ENCODE peak calls at places on chromosomes 5 and 9, in five cellular contexts. P, L, U, O and D are unnamed samples.

GRCh38 chr9:14198544-14199510 is 115.1 kb downstream of the NFIB start:
- DNase-seq in O (no peak), P (peak; percentile 73), L (no peak), U (peak; percentile 74), D (no peak)

GRCh38 chr9:107480386-107480789 is 9.2 kb downstream of the KLF4 start:
- DNase-seq in L (peak; percentile 19), U (no peak), P (no peak), O (no peak), D (no peak)

GRCh38 chr5:32828492-32828891 is 117.4 kb downstream of the NPR3 start:
- DNase-seq in P (no peak), O (no peak), L (peak; percentile 16), U (no peak), D (no peak)

GRCh38 chr5:96807099-96807654 is 568 bp downstream of the ERAP1 start:
- DNase-seq in L (peak; percentile 86), O (peak; percentile 74), U (peak; percentile 86), P (peak; percentile 84), D (no peak)

GRCh38 chr9:86341007-86341491 is 13.2 kb downstream of the TUT7 start:
- DNase-seq in P (no peak), O (no peak), U (no peak), L (peak; percentile 62), D (no peak)

GRCh38 chr9:98837516-98837915 is 30.0 kb downstream of the GALNT12 start:
- DNase-seq in O (no peak), P (no peak), U (no peak), L (no peak), D (no peak)

GRCh38 chr9:98231770-98232478 is 23.5 kb downstream of the TBC1D2 start:
- DNase-seq in O (no peak), U (no peak), L (peak; percentile 61), P (no peak), D (no peak)

GRCh38 chr9:94086961-94087360 is 2.7 kb downstream of the PTPDC1 start:
- DNase-seq in U (no peak), O (no peak), L (no peak), P (no peak), D (no peak)

GRCh38 chr9:98742325-98743280 is 33.9 kb upstream of the GABBR2 start:
- DNase-seq in P (no peak), U (no peak), O (no peak), L (peak; percentile 69), D (no peak)

GRCh38 chr5:39547548-39548154 is 122.9 kb upstream of the DAB2 start:
- DNase-seq in O (no peak), U (peak; percentile 62), L (peak; percentile 92), P (peak; percentile 70), D (no peak)

GRCh38 chr5:64347308-64347707 is 158.5 kb upstream of the RGS7BP start:
- DNase-seq in U (no peak), O (no peak), L (peak; percentile 43), P (no peak), D (no peak)

GRCh38 chr9:10700266-10700665 is 87.5 kb upstream of the PTPRD start:
- DNase-seq in L (no peak), O (no peak), U (no peak), P (no peak), D (no peak)

GRCh38 chr5:7410936-7411511 is 15.1 kb downstream of the ADCY2 start:
- DNase-seq in U (no peak), P (no peak), O (no peak), L (no peak), D (no peak)

GRCh38 chr9:97911970-97912369 is 10.3 kb downstream of the TRMO start:
- DNase-seq in P (no peak), U (no peak), L (no peak), O (no peak), D (no peak)

GRCh38 chr9:36174271-36174670 is 5.1 kb downstream of the CCIN start:
- DNase-seq in P (no peak), U (no peak), O (no peak), L (no peak), D (no peak)

GRCh38 chr5:56507348-56507930 is 274.3 kb upstream of the ANKRD55 start:
- DNase-seq in U (no peak), L (no peak), P (no peak), O (no peak), D (no peak)

GRCh38 chr5:119032653-119033052 is 38.2 kb upstream of the DMXL1 start:
- DNase-seq in P (no peak), L (no peak), U (no peak), O (no peak), D (no peak)

GRCh38 chr5:33612386-33612785 is 171.6 kb downstream of the TARS1 start:
- DNase-seq in P (no peak), U (no peak), L (peak; percentile 81), O (no peak), D (no peak)

GRCh38 chr5:89451263-89451662 is 568.3 kb upstream of the MEF2C start:
- DNase-seq in L (no peak), P (no peak), O (no peak), U (no peak), D (no peak)

GRCh38 chr5:176387384-176387925 is 943 bp downstream of the NOP16 start:
- DNase-seq in L (no peak), U (no peak), O (no peak), P (no peak), D (no peak)
- TF ChIP-seq CTCF in L (no peak), U (no peak), O (no peak), P (no peak), D (no peak)

GRCh38 chr9:21967169-21967568 is 27.0 kb downstream of the CDKN2A start:
- DNase-seq in P (no peak), U (no peak), L (no peak), O (no peak), D (no peak)

GRCh38 chr9:21967707-21968106 is 26.5 kb downstream of the CDKN2A start:
- DNase-seq in U (no peak), P (no peak), L (no peak), O (no peak), D (no peak)

GRCh38 chr9:21966140-21966851 is 27.9 kb downstream of the CDKN2A start:
- DNase-seq in O (no peak), L (no peak), P (no peak), U (no peak), D (no peak)

GRCh38 chr9:21964925-21965385 is 29.2 kb downstream of the CDKN2A start:
- DNase-seq in U (no peak), L (peak; percentile 13), P (no peak), O (no peak), D (no peak)

DNA sequence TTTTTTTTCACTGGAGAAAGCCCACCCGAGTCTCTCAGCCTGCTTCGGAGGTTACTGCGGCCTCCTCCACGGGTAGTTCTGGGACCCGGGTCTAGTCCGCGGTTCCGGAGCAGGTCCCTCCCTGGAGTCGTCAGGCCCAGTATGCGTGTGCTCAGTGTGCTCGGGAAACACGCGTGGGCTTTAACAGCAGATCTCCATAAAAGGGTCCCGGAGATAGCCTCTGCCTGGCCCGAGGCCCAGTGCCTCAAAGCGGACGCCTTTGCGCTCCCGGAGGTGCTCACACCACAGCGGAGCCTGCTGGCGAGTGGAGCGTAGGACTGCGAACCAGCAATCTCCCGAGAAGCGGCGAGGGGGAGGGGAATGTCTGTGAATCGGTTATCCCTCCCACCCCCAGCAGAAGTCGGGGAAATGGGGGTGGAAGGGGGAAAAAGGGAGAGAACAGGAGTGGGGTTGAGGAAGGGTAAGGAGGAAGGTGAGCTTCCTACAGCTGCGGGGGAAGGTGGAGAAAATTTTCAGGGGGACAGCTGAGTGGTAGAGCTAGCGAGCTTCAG is 28.7 kb downstream of the CDKN2A start:
- DNase-seq in P (no peak), O (no peak), L (peak; percentile 60), U (no peak), D (no peak)
- H3K27me3 ChIP-seq in P (peaks cover 53% of the 10 kb centered on the region), O (peaks cover 72% of the 10 kb centered on the region), L (no peaks in the 10 kb centered on the region), U (peaks cover 71% of the 10 kb centered on the region), D (peaks cover 44% of the 10 kb centered on the region)

GRCh38 chr5:149284501-149284900 is 12.8 kb downstream of the AFAP1L1 start:
- DNase-seq in O (no peak), P (no peak), L (no peak), U (no peak), D (no peak)
- H3K4me3 ChIP-seq in O (no peak overlapping the region), P (no peak overlapping the region), L (no peak overlapping the region), U (no peak overlapping the region), D (no peak overlapping the region)

DNA sequence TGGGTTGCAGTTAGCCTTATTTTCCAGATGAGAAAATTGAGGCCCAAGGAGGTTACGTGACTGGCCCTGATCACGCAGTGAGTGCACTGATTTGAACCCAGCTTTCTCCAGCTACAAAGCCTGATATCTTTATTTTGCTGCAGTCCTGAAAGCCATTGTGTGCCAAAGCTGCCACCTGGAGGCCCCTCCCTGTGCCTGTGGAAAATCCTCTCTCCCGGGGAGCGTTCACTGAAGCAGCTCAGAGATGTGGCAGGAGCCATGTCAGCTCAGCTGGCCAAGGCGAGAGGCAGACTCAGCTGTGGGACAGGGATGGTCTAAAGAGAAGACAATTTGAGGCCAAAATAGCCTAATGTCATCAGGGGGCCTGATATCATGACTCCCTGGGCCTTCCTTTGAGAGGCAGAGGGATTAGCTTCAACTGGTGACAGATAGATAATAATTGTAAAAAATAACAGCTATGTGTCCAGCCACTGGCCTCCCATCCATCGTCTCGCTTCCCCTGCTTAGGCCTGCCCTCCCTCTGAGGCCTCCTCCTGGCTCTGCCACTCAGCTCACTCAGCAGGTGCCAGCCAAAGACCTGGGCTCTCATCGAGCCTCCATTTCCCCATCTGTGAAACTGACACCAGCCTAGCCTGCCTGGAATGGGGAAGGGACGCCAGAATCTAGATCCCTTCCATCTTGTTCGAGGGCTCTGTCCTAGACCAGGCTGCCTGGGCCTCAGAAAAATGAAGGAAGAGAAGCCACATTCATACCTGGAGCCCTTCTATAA is 74.3 kb upstream of the GGTA1 start:
- DNase-seq in U (no peak), O (no peak), P (no peak), L (no peak), D (no peak)
- TF ChIP-seq CTCF in U (no peak), O (no peak), P (no peak), L (no peak), D (peak; percentile 18)

GRCh38 chr5:176625512-176625911 is 4.8 kb downstream of the SNCB start:
- DNase-seq in P (no peak), U (no peak), L (no peak), O (no peak), D (no peak)
- H3K27me3 ChIP-seq in P (peaks cover 28% of the 10 kb centered on the region), U (peaks cover 66% of the 10 kb centered on the region), L (peaks cover 14% of the 10 kb centered on the region), O (no peaks in the 10 kb centered on the region), D (peaks cover 48% of the 10 kb centered on the region)

GRCh38 chr9:104694218-104694617 is at the start of gene OR13D1:
- DNase-seq in U (no peak), L (no peak), O (no peak), P (no peak), D (no peak)
- H3K4me3 ChIP-seq in U (no peak within 1 kb of the TSS), L (no peak within 1 kb of the TSS), O (no peak within 1 kb of the TSS), P (no peak within 1 kb of the TSS), D (no peak within 1 kb of the TSS)

GRCh38 chr5:160188968-160189319 is 40.4 kb upstream of the FABP6 start:
- DNase-seq in L (no peak), P (no peak), U (no peak), O (no peak), D (no peak)

GRCh38 chr5:160197341-160198147 is 31.8 kb upstream of the FABP6 start:
- DNase-seq in L (no peak), P (no peak), O (no peak), U (peak; percentile 56), D (no peak)

GRCh38 chr5:160188151-160188967 is 40.9 kb upstream of the FABP6 start:
- DNase-seq in P (peak; percentile 67), L (peak; percentile 39), O (no peak), U (peak; percentile 62), D (no peak)

GRCh38 chr5:160187091-160187490 is 42.2 kb upstream of the FABP6 start:
- DNase-seq in L (no peak), O (no peak), P (no peak), U (no peak), D (no peak)

GRCh38 chr5:160192424-160192823 is 36.9 kb upstream of the FABP6 start:
- DNase-seq in U (no peak), L (no peak), P (no peak), O (no peak), D (no peak)
- TF ChIP-seq CTCF in U (no peak), L (no peak), P (no peak), O (no peak), D (no peak)